ENCODE peak calls at places on chromosomes 7 and 10, in six cellular contexts. X, C, J, O, U and E are unnamed samples.

GRCh38 chr10:63977329-63977923 is 456.2 kb downstream of the REEP3 start:
- DNase-seq in X (peak), C (peak), J (peak), O (peak), U (peak), E (peak)

GRCh38 chr10:50528206-50528605 is 95.5 kb downstream of the SGMS1 start:
- DNase-seq in X (no peak), C (no peak), J (no peak), O (no peak), U (no peak), E (no peak)

GRCh38 chr10:127877701-127878100 is 15.0 kb downstream of the CLRN3 start:
- DNase-seq in X (no peak), C (no peak), J (no peak), O (no peak), U (no peak), E (no peak)

GRCh38 chr7:123961731-123962130 is 36.7 kb downstream of the SPAM1 start:
- DNase-seq in X (no peak), C (no peak), J (no peak), O (peak), U (no peak), E (no peak)

GRCh38 chr7:29243777-29244655 is 49.4 kb downstream of the CHN2 start:
- DNase-seq in X (peak), C (no peak), J (no peak), O (no peak), U (no peak), E (no peak)

GRCh38 chr10:839550-840205 is 91.8 kb downstream of the LARP4B start:
- DNase-seq in X (no peak), C (peak), J (no peak), O (peak), U (no peak), E (no peak)

GRCh38 chr7:141356096-141356495 is 195.1 kb upstream of the AGK start:
- DNase-seq in X (no peak), C (peak), J (no peak), O (no peak), U (no peak), E (no peak)

GRCh38 chr10:79292789-79293746 is 54.2 kb upstream of the PPIF start:
- DNase-seq in X (peak), C (no peak), J (no peak), O (no peak), U (no peak), E (peak)

GRCh38 chr7:55444786-55445185 is 79.6 kb downstream of the LANCL2 start:
- DNase-seq in X (no peak), C (no peak), J (no peak), O (no peak), U (no peak), E (no peak)

GRCh38 chr7:23276381-23276780 is 22.8 kb upstream of the MALSU1 start:
- DNase-seq in X (peak), C (no peak), J (no peak), O (no peak), U (no peak), E (no peak)

GRCh38 chr7:46286346-46286745 is 365.3 kb upstream of the IGFBP3 start:
- DNase-seq in X (no peak), C (no peak), J (no peak), O (peak), U (no peak), E (no peak)

GRCh38 chr7:26493737-26494423 is 202.2 kb downstream of the SNX10 start:
- DNase-seq in X (no peak), C (no peak), J (no peak), O (no peak), U (no peak), E (no peak)

GRCh38 chr10:110681023-110681681 is 37.0 kb downstream of the RBM20 start:
- DNase-seq in X (peak), C (no peak), J (peak), O (no peak), U (peak), E (peak)

GRCh38 chr7:121904120-121904519 is 31.2 kb downstream of the PTPRZ1 start:
- DNase-seq in X (no peak), C (no peak), J (no peak), O (no peak), U (no peak), E (no peak)

GRCh38 chr7:133344275-133344674 is 91.4 kb downstream of the EXOC4 start:
- DNase-seq in X (no peak), C (no peak), J (no peak), O (no peak), U (no peak), E (no peak)

GRCh38 chr7:36224916-36225858 is 72.1 kb downstream of the EEPD1 start:
- DNase-seq in X (no peak), C (no peak), J (no peak), O (no peak), U (no peak), E (no peak)

GRCh38 chr7:140656548-140657515 is 15.9 kb upstream of the ADCK2 start:
- DNase-seq in X (peak), C (peak), J (no peak), O (peak), U (peak), E (no peak)

GRCh38 chr7:1640376-1641172 is 29.5 kb upstream of the ELFN1 start:
- DNase-seq in X (no peak), C (no peak), J (no peak), O (no peak), U (no peak), E (no peak)

GRCh38 chr7:134804351-134804750 is 24.9 kb downstream of the CALD1 start:
- DNase-seq in X (no peak), C (peak), J (no peak), O (no peak), U (no peak), E (peak)

GRCh38 chr10:62422068-62422590 is 48.0 kb downstream of the ZNF365 start:
- DNase-seq in X (no peak), C (peak), J (no peak), O (peak), U (no peak), E (no peak)

GRCh38 chr10:33306126-33306525 is 28.3 kb downstream of the NRP1 start:
- DNase-seq in X (no peak), C (peak), J (peak), O (no peak), U (no peak), E (no peak)

DNA sequence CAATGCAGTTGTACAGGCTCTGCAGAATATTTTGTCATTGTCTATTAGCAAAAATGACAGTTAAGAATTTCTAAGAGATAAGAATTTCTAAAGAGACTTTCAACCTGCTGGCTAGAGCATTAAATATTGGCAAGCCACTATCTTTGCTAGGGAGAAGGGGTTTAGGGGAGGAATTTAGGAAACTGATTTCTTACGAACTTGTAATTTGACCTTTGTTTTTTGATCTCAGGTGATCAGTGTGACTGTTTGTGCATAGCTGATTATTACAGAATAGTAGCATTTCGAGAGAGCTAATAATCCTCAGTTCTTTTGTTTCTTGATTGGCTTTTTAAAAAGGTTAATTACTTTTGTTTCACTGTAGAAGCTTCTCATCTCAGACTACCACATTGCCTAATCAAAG is 68.1 kb downstream of the ST7 start:
- DNase-seq in X (no peak), C (no peak), J (no peak), O (no peak), U (no peak), E (no peak)
- H3K27ac ChIP-seq in X (no peak), C (peak), J (no peak), O (no peak), U (no peak), E (no peak)

DNA sequence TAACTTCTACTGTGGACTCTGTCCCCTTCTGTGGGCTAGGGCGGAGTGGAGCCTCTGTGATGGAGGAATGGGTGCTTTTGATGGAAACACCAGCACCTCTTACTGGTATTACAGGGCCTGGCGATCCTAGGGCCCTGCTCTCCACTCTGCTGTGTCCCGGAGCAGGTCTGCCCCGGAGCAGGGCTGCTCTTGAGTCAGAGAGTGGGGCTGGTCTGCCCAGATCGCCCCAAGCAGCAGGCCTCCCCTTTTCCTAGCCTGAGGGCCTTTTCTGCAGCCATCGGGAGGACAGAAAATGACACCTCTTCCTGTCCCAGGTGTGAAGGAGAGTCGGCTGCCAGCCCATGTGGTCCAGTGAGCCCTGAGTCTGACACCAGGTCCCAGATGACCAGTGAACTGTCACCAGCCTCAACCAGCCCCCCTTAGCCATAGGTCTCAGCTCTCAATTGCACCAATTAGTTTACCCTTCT is 1.4 kb downstream of the ZNF282 start:
- DNase-seq in X (peak), C (no peak), J (no peak), O (peak), U (no peak), E (no peak)
- H3K27ac ChIP-seq in X (peak), C (peak), J (no peak), O (peak), U (no peak), E (no peak)

DNA sequence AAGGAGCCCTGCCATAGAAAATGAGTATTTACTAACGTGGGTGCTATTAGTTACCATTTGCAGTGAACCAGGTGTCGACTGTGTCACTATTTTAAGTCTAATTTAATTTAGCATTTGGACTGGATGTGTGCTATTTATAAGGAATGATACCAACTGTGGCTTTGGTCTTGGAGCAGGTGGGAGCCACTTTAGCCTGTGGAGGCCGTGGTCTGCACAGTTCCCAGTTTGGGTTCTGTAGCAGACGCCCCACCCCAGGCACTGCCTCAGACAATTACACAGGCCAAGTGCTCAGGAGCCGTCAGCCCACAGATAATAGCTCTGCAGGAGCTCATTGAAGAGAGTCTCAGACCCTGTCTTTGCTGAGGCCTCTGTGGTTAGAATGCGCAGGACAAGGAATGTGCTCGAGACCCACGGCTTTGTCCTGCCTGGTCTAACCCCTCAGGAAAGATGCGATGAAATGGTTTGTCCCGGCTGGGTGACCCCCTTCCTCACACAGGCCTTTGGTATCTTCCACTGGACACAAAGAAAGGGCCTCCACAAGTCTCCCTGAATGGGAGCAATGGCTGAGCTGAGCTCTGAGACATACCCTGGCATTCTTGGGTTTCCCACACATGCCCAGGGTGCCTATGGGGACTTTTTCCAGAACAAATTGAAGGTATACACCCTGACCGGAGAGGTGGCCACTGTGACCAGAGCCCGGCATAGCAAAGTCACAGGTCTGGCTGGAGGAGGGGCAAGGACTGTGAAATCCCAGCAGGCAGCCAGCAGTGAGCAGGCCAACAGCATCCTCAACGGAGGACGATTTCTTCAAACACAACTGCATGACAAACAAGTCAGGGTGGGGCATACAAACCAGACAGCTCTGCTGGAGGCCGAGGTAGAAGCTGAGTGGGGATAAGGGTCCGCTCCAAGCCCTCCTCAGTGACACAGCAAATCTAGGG is 251.2 kb downstream of the ARHGAP12 start:
- DNase-seq in X (no peak), C (no peak), J (peak), O (no peak), U (no peak), E (peak)
- H3K27ac ChIP-seq in X (no peak), C (no peak), J (peak), O (no peak), U (no peak), E (no peak)

DNA sequence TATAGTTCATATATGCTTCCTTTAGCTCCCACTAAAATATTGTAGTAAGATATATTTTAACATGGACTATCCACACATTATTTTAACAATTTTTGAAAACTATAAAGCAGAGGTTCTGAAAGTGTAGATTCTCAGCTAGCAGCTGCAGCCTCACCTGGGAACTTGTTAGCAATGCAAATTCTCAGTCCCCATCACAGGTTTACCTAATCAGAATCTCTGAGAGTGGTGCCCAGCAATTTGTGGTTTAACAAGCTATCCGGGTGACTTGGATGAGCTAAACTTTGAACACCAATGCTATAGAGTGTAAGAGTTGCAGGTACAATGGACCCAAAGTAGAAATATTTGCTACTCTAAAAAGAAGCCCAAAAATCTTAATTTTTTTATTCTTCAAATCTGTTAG is 99.8 kb upstream of the MDFIC start:
- DNase-seq in X (no peak), C (no peak), J (no peak), O (no peak), U (no peak), E (no peak)
- H3K27ac ChIP-seq in X (no peak), C (no peak), J (no peak), O (no peak), U (no peak), E (no peak)